ENCODE peak calls at places on chromosomes 7 and 10, in six cellular contexts. One of them, this sample, is unnamed.

GRCh38 chr10:47379445-47379785 is 4.7 kb downstream of the ZNF488 start:
- DNase-seq in psoas muscle: peak
- DNase-seq in right lobe of liver: no peak
- DNase-seq in colonic mucosa: no peak
- DNase-seq in mammary epithelial cell: no peak
- DNase-seq in CD4-positive, alpha-beta memory T cell: no peak
- DNase-seq in this sample: no peak

GRCh38 chr10:118799779-118800178 is 45.0 kb upstream of the CACUL1 start:
- DNase-seq in psoas muscle: no peak
- DNase-seq in right lobe of liver: no peak
- DNase-seq in colonic mucosa: no peak
- DNase-seq in mammary epithelial cell: peak
- DNase-seq in CD4-positive, alpha-beta memory T cell: no peak
- DNase-seq in this sample: no peak

GRCh38 chr10:44973323-44974081 is 5.1 kb downstream of the DEPP1 start:
- DNase-seq in psoas muscle: peak
- DNase-seq in right lobe of liver: no peak
- DNase-seq in colonic mucosa: no peak
- DNase-seq in mammary epithelial cell: no peak
- DNase-seq in CD4-positive, alpha-beta memory T cell: no peak
- DNase-seq in this sample: peak

GRCh38 chr10:49518982-49519578 is 19.8 kb downstream of the ERCC6 start:
- DNase-seq in psoas muscle: no peak
- DNase-seq in right lobe of liver: no peak
- DNase-seq in colonic mucosa: no peak
- DNase-seq in mammary epithelial cell: peak
- DNase-seq in CD4-positive, alpha-beta memory T cell: peak
- DNase-seq in this sample: no peak

GRCh38 chr10:49534670-49535381 is 4.1 kb downstream of the ERCC6 start:
- DNase-seq in psoas muscle: no peak
- DNase-seq in right lobe of liver: no peak
- DNase-seq in colonic mucosa: no peak
- DNase-seq in mammary epithelial cell: peak
- DNase-seq in CD4-positive, alpha-beta memory T cell: no peak
- DNase-seq in this sample: no peak

GRCh38 chr7:55177068-55177530 is 158.3 kb downstream of the EGFR start:
- DNase-seq in psoas muscle: peak
- DNase-seq in right lobe of liver: no peak
- DNase-seq in colonic mucosa: no peak
- DNase-seq in mammary epithelial cell: no peak
- DNase-seq in CD4-positive, alpha-beta memory T cell: no peak
- DNase-seq in this sample: no peak

GRCh38 chr7:127186686-127187085 is 66.1 kb downstream of the GRM8 start:
- DNase-seq in psoas muscle: no peak
- DNase-seq in right lobe of liver: no peak
- DNase-seq in colonic mucosa: no peak
- DNase-seq in mammary epithelial cell: no peak
- DNase-seq in CD4-positive, alpha-beta memory T cell: no peak
- DNase-seq in this sample: no peak

GRCh38 chr10:46228076-46229071 is 58.4 kb upstream of the ANTXRL start:
- DNase-seq in psoas muscle: peak
- DNase-seq in right lobe of liver: peak
- DNase-seq in colonic mucosa: peak
- DNase-seq in mammary epithelial cell: peak
- DNase-seq in CD4-positive, alpha-beta memory T cell: peak
- DNase-seq in this sample: peak

GRCh38 chr10:117503170-117503885 is 39.2 kb upstream of the EMX2 start:
- DNase-seq in psoas muscle: no peak
- DNase-seq in right lobe of liver: no peak
- DNase-seq in colonic mucosa: no peak
- DNase-seq in mammary epithelial cell: peak
- DNase-seq in CD4-positive, alpha-beta memory T cell: no peak
- DNase-seq in this sample: no peak

GRCh38 chr7:155231941-155232340 is 65.7 kb upstream of the INSIG1 start:
- DNase-seq in psoas muscle: no peak
- DNase-seq in right lobe of liver: no peak
- DNase-seq in colonic mucosa: no peak
- DNase-seq in mammary epithelial cell: no peak
- DNase-seq in CD4-positive, alpha-beta memory T cell: no peak
- DNase-seq in this sample: no peak

GRCh38 chr10:131760416-131761166 is 140.2 kb upstream of the PPP2R2D start:
- DNase-seq in psoas muscle: no peak
- DNase-seq in right lobe of liver: no peak
- DNase-seq in colonic mucosa: no peak
- DNase-seq in mammary epithelial cell: no peak
- DNase-seq in CD4-positive, alpha-beta memory T cell: no peak
- DNase-seq in this sample: no peak

GRCh38 chr7:116210345-116211005 is at the start of gene TES:
- DNase-seq in psoas muscle: peak
- DNase-seq in right lobe of liver: peak
- DNase-seq in colonic mucosa: peak
- DNase-seq in mammary epithelial cell: peak
- DNase-seq in CD4-positive, alpha-beta memory T cell: peak
- DNase-seq in this sample: peak

GRCh38 chr7:155860840-155861479 is 48.7 kb upstream of the SHH start:
- DNase-seq in psoas muscle: no peak
- DNase-seq in right lobe of liver: peak
- DNase-seq in colonic mucosa: peak
- DNase-seq in mammary epithelial cell: peak
- DNase-seq in CD4-positive, alpha-beta memory T cell: no peak
- DNase-seq in this sample: peak

GRCh38 chr10:92305133-92306072 is 14.4 kb downstream of the MARCHF5 start:
- DNase-seq in psoas muscle: no peak
- DNase-seq in right lobe of liver: no peak
- DNase-seq in colonic mucosa: no peak
- DNase-seq in mammary epithelial cell: no peak
- DNase-seq in CD4-positive, alpha-beta memory T cell: no peak
- DNase-seq in this sample: no peak

GRCh38 chr7:94348142-94348541 is 46.6 kb upstream of the COL1A2 start:
- DNase-seq in psoas muscle: no peak
- DNase-seq in right lobe of liver: no peak
- DNase-seq in colonic mucosa: peak
- DNase-seq in mammary epithelial cell: no peak
- DNase-seq in CD4-positive, alpha-beta memory T cell: no peak
- DNase-seq in this sample: no peak

GRCh38 chr7:47327306-47327697 is 254.6 kb downstream of the TNS3 start:
- DNase-seq in psoas muscle: no peak
- DNase-seq in right lobe of liver: no peak
- DNase-seq in colonic mucosa: no peak
- DNase-seq in mammary epithelial cell: no peak
- DNase-seq in CD4-positive, alpha-beta memory T cell: no peak
- DNase-seq in this sample: no peak

GRCh38 chr7:47571355-47572100 is 10.4 kb downstream of the TNS3 start:
- DNase-seq in psoas muscle: peak
- DNase-seq in right lobe of liver: peak
- DNase-seq in colonic mucosa: peak
- DNase-seq in mammary epithelial cell: peak
- DNase-seq in CD4-positive, alpha-beta memory T cell: no peak
- DNase-seq in this sample: peak

GRCh38 chr7:4682621-4683042 is 537 bp downstream of the FOXK1 start:
- DNase-seq in psoas muscle: peak
- DNase-seq in right lobe of liver: peak
- DNase-seq in colonic mucosa: peak
- DNase-seq in mammary epithelial cell: peak
- DNase-seq in CD4-positive, alpha-beta memory T cell: peak
- DNase-seq in this sample: peak

GRCh38 chr10:51907342-51907741 is 207.9 kb upstream of the CSTF2T start:
- DNase-seq in psoas muscle: no peak
- DNase-seq in right lobe of liver: no peak
- DNase-seq in colonic mucosa: no peak
- DNase-seq in mammary epithelial cell: no peak
- DNase-seq in CD4-positive, alpha-beta memory T cell: no peak
- DNase-seq in this sample: no peak

GRCh38 chr7:37786741-37787569 is 61.4 kb upstream of the NME8 start:
- DNase-seq in psoas muscle: no peak
- DNase-seq in right lobe of liver: no peak
- DNase-seq in colonic mucosa: no peak
- DNase-seq in mammary epithelial cell: no peak
- DNase-seq in CD4-positive, alpha-beta memory T cell: peak
- DNase-seq in this sample: no peak

DNA sequence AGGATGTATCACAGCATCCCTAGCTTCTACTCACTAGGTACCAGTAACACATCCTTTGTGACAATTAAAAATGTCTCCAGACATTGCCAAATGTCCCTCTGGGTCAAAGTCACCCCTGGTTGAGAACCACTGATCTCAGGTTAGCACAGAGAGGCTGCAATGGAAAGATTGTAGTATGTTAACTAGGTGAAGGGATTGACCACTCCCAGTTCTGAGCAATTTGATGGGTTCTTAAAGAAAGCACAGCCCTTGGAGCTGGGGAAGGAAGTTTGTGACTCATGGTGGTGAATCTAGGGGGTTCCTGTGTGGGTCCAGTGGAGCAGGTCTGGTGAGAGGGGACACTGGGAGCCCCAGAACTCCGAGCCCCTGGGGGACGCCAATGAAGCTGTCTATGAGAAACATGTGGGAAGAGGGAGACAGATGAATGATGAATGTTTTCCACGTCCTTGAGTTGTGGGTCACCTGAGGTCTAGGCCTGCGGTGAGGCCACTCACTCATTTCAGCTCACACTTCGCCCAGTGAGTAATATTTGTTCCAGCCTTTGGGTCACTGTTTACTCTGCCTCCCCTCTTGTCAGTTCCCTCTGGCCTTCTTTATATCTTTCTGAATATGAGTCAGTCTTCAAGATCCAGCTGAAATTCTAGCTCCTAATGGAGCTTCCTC is 341.8 kb downstream of the LRMDA start:
- DNase-seq in psoas muscle: no peak
- DNase-seq in right lobe of liver: no peak
- DNase-seq in colonic mucosa: no peak
- DNase-seq in mammary epithelial cell: no peak
- DNase-seq in CD4-positive, alpha-beta memory T cell: no peak
- DNase-seq in this sample: peak
- H3K27ac ChIP-seq in psoas muscle: no peak
- H3K27ac ChIP-seq in right lobe of liver: no peak
- H3K27ac ChIP-seq in colonic mucosa: no peak
- H3K27ac ChIP-seq in mammary epithelial cell: no peak
- H3K27ac ChIP-seq in CD4-positive, alpha-beta memory T cell: no peak
- H3K27ac ChIP-seq in this sample: peak

GRCh38 chr10:100829933-100830727 is 82.6 kb upstream of the SLF2 start:
- DNase-seq in psoas muscle: no peak
- DNase-seq in right lobe of liver: no peak
- DNase-seq in colonic mucosa: no peak
- DNase-seq in mammary epithelial cell: no peak
- DNase-seq in CD4-positive, alpha-beta memory T cell: no peak
- DNase-seq in this sample: no peak
- H3K27ac ChIP-seq in psoas muscle: no peak
- H3K27ac ChIP-seq in right lobe of liver: no peak
- H3K27ac ChIP-seq in colonic mucosa: no peak
- H3K27ac ChIP-seq in mammary epithelial cell: no peak
- H3K27ac ChIP-seq in CD4-positive, alpha-beta memory T cell: no peak
- H3K27ac ChIP-seq in this sample: no peak

DNA sequence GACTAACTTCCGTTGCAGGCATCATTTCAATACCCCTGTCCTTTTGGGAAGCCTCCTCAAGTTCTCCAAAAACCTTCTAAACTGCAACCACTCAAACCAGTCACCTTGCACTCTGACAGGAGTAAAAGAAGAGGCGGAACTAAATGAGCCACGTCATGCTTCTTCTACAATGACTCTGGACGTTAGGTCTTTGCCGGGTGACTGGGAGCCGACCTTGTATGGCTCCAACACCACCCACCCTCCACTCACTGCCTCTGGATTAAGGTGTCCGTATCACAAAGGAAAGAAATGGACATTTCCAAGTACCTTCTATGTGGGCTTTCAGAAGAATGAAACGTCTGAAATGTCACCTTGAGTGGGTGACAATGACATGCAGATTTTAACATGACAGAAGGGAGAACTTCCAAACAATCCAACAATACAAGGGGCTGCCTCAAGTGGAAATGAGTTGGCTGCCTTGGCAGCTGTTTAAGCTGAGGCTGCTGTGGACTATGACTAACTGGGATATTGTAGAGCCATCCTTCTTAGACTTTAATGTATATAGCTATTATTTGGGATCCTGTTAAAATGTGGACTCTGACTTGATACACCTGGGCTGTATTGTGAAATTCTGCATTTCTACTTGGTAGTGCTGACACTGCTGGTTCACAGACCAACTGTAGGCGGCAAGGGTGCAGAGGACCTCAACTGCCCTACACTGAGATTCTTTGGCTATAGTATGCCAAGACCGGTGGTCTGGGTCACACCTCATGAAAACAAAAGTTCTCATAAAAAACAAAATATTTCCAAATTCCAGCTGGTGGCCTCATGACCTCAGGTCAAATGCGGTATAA is 33.8 kb upstream of the PDLIM1 start:
- DNase-seq in psoas muscle: no peak
- DNase-seq in right lobe of liver: no peak
- DNase-seq in colonic mucosa: no peak
- DNase-seq in mammary epithelial cell: no peak
- DNase-seq in CD4-positive, alpha-beta memory T cell: no peak
- DNase-seq in this sample: no peak
- H3K27ac ChIP-seq in psoas muscle: peak
- H3K27ac ChIP-seq in right lobe of liver: no peak
- H3K27ac ChIP-seq in colonic mucosa: no peak
- H3K27ac ChIP-seq in mammary epithelial cell: no peak
- H3K27ac ChIP-seq in CD4-positive, alpha-beta memory T cell: no peak
- H3K27ac ChIP-seq in this sample: no peak

GRCh38 chr10:17238445-17239275 is 10.6 kb downstream of the VIM start:
- DNase-seq in psoas muscle: no peak
- DNase-seq in right lobe of liver: no peak
- DNase-seq in colonic mucosa: no peak
- DNase-seq in mammary epithelial cell: peak
- DNase-seq in CD4-positive, alpha-beta memory T cell: no peak
- DNase-seq in this sample: no peak
- H3K27ac ChIP-seq in psoas muscle: no peak
- H3K27ac ChIP-seq in right lobe of liver: no peak
- H3K27ac ChIP-seq in colonic mucosa: no peak
- H3K27ac ChIP-seq in mammary epithelial cell: peak
- H3K27ac ChIP-seq in CD4-positive, alpha-beta memory T cell: no peak
- H3K27ac ChIP-seq in this sample: no peak

GRCh38 chr10:64175271-64175962 is 654.2 kb downstream of the REEP3 start:
- DNase-seq in psoas muscle: no peak
- DNase-seq in right lobe of liver: no peak
- DNase-seq in colonic mucosa: no peak
- DNase-seq in mammary epithelial cell: no peak
- DNase-seq in CD4-positive, alpha-beta memory T cell: no peak
- DNase-seq in this sample: no peak

GRCh38 chr10:64174666-64175265 is 653.6 kb downstream of the REEP3 start:
- DNase-seq in psoas muscle: no peak
- DNase-seq in right lobe of liver: no peak
- DNase-seq in colonic mucosa: no peak
- DNase-seq in mammary epithelial cell: no peak
- DNase-seq in CD4-positive, alpha-beta memory T cell: no peak
- DNase-seq in this sample: no peak

GRCh38 chr10:64170791-64171190 is 649.6 kb downstream of the REEP3 start:
- DNase-seq in psoas muscle: peak
- DNase-seq in right lobe of liver: no peak
- DNase-seq in colonic mucosa: no peak
- DNase-seq in mammary epithelial cell: no peak
- DNase-seq in CD4-positive, alpha-beta memory T cell: no peak
- DNase-seq in this sample: no peak

GRCh38 chr10:64173826-64174225 is 652.6 kb downstream of the REEP3 start:
- DNase-seq in psoas muscle: no peak
- DNase-seq in right lobe of liver: no peak
- DNase-seq in colonic mucosa: no peak
- DNase-seq in mammary epithelial cell: no peak
- DNase-seq in CD4-positive, alpha-beta memory T cell: no peak
- DNase-seq in this sample: no peak
- H3K27ac ChIP-seq in psoas muscle: no peak
- H3K27ac ChIP-seq in right lobe of liver: no peak
- H3K27ac ChIP-seq in colonic mucosa: no peak
- H3K27ac ChIP-seq in mammary epithelial cell: no peak
- H3K27ac ChIP-seq in CD4-positive, alpha-beta memory T cell: no peak
- H3K27ac ChIP-seq in this sample: no peak